ENCODE peak calls at places on chromosomes 3 and 15, in eight cellular contexts. One of them, this sample, is unnamed.

GRCh38 chr15:51708013-51708412 is 26.7 kb downstream of the SCG3 start:
- DNase-seq in posterior cingulate gyrus: no peak
- DNase-seq in gastrocnemius medialis: no peak
- DNase-seq in COR-L47: no peak
- DNase-seq in activated T-cell treated with anti-CD3 and anti-CD28 coated beads for 1 hour: no peak
- DNase-seq in fibroblast of the conjunctiva: no peak
- DNase-seq in HFFc6: no peak
- DNase-seq in T-helper 9 cell: no peak
- DNase-seq in this sample: no peak

GRCh38 chr15:64916365-64916764 is 4.7 kb downstream of the ANKDD1A start:
- DNase-seq in fibroblast of the conjunctiva: no peak
- DNase-seq in T-helper 9 cell: no peak
- DNase-seq in HFFc6: no peak
- DNase-seq in gastrocnemius medialis: no peak
- DNase-seq in COR-L47: no peak
- DNase-seq in posterior cingulate gyrus: no peak
- DNase-seq in activated T-cell treated with anti-CD3 and anti-CD28 coated beads for 1 hour: no peak
- DNase-seq in this sample: no peak

GRCh38 chr15:25481208-25481862 is 42.5 kb upstream of the UBE3A start:
- DNase-seq in fibroblast of the conjunctiva: no peak
- DNase-seq in posterior cingulate gyrus: peak; percentile 84
- DNase-seq in gastrocnemius medialis: no peak
- DNase-seq in T-helper 9 cell: no peak
- DNase-seq in COR-L47: peak; percentile 92
- DNase-seq in HFFc6: no peak
- DNase-seq in activated T-cell treated with anti-CD3 and anti-CD28 coated beads for 1 hour: no peak
- DNase-seq in this sample: no peak

GRCh38 chr15:29677450-29677849 is 144.8 kb downstream of the TJP1 start:
- DNase-seq in fibroblast of the conjunctiva: no peak
- DNase-seq in posterior cingulate gyrus: no peak
- DNase-seq in gastrocnemius medialis: no peak
- DNase-seq in COR-L47: no peak
- DNase-seq in activated T-cell treated with anti-CD3 and anti-CD28 coated beads for 1 hour: no peak
- DNase-seq in HFFc6: no peak
- DNase-seq in T-helper 9 cell: no peak
- DNase-seq in this sample: no peak

GRCh38 chr3:72368331-72368975 is 479.8 kb downstream of the SHQ1 start:
- DNase-seq in posterior cingulate gyrus: no peak
- DNase-seq in activated T-cell treated with anti-CD3 and anti-CD28 coated beads for 1 hour: no peak
- DNase-seq in fibroblast of the conjunctiva: no peak
- DNase-seq in COR-L47: no peak
- DNase-seq in gastrocnemius medialis: no peak
- DNase-seq in T-helper 9 cell: no peak
- DNase-seq in HFFc6: no peak
- DNase-seq in this sample: no peak

GRCh38 chr15:76177491-76178040 is 117.8 kb downstream of the TMEM266 start:
- DNase-seq in HFFc6: peak; percentile 65
- DNase-seq in gastrocnemius medialis: peak; percentile 97
- DNase-seq in fibroblast of the conjunctiva: peak; percentile 36
- DNase-seq in T-helper 9 cell: no peak
- DNase-seq in posterior cingulate gyrus: no peak
- DNase-seq in activated T-cell treated with anti-CD3 and anti-CD28 coated beads for 1 hour: no peak
- DNase-seq in COR-L47: no peak
- DNase-seq in this sample: no peak

GRCh38 chr3:139518926-139519842 is 20.4 kb downstream of the RBP1 start:
- DNase-seq in fibroblast of the conjunctiva: no peak
- DNase-seq in T-helper 9 cell: no peak
- DNase-seq in COR-L47: no peak
- DNase-seq in gastrocnemius medialis: no peak
- DNase-seq in HFFc6: no peak
- DNase-seq in activated T-cell treated with anti-CD3 and anti-CD28 coated beads for 1 hour: no peak
- DNase-seq in posterior cingulate gyrus: no peak
- DNase-seq in this sample: no peak

GRCh38 chr3:57688291-57688690 is 4.6 kb downstream of the DENND6A start:
- DNase-seq in gastrocnemius medialis: no peak
- DNase-seq in posterior cingulate gyrus: no peak
- DNase-seq in activated T-cell treated with anti-CD3 and anti-CD28 coated beads for 1 hour: no peak
- DNase-seq in fibroblast of the conjunctiva: no peak
- DNase-seq in HFFc6: no peak
- DNase-seq in T-helper 9 cell: no peak
- DNase-seq in COR-L47: no peak
- DNase-seq in this sample: no peak

GRCh38 chr3:195999896-196000295 is 82.0 kb downstream of the TFRC start:
- DNase-seq in posterior cingulate gyrus: no peak
- DNase-seq in HFFc6: no peak
- DNase-seq in fibroblast of the conjunctiva: no peak
- DNase-seq in activated T-cell treated with anti-CD3 and anti-CD28 coated beads for 1 hour: no peak
- DNase-seq in T-helper 9 cell: no peak
- DNase-seq in gastrocnemius medialis: no peak
- DNase-seq in COR-L47: no peak
- DNase-seq in this sample: no peak

GRCh38 chr15:64809649-64810498 is 15.6 kb downstream of the PIF1 start:
- DNase-seq in activated T-cell treated with anti-CD3 and anti-CD28 coated beads for 1 hour: peak; percentile 69
- DNase-seq in fibroblast of the conjunctiva: peak; percentile 40
- DNase-seq in HFFc6: peak; percentile 45
- DNase-seq in posterior cingulate gyrus: peak; percentile 92
- DNase-seq in gastrocnemius medialis: peak; percentile 54
- DNase-seq in T-helper 9 cell: peak; percentile 73
- DNase-seq in COR-L47: peak; percentile 64
- DNase-seq in this sample: no peak

GRCh38 chr15:63357061-63357460 is 24.6 kb downstream of the CA12 start:
- DNase-seq in T-helper 9 cell: no peak
- DNase-seq in fibroblast of the conjunctiva: no peak
- DNase-seq in HFFc6: no peak
- DNase-seq in posterior cingulate gyrus: no peak
- DNase-seq in COR-L47: no peak
- DNase-seq in gastrocnemius medialis: no peak
- DNase-seq in activated T-cell treated with anti-CD3 and anti-CD28 coated beads for 1 hour: no peak
- DNase-seq in this sample: no peak

GRCh38 chr3:15646924-15647511 is 45.5 kb downstream of the BTD start:
- DNase-seq in posterior cingulate gyrus: peak; percentile 73
- DNase-seq in fibroblast of the conjunctiva: peak; percentile 95
- DNase-seq in activated T-cell treated with anti-CD3 and anti-CD28 coated beads for 1 hour: no peak
- DNase-seq in COR-L47: no peak
- DNase-seq in gastrocnemius medialis: peak; percentile 21
- DNase-seq in HFFc6: peak; percentile 97
- DNase-seq in T-helper 9 cell: no peak
- DNase-seq in this sample: peak; percentile 98

GRCh38 chr15:99594916-99595315 is 29.1 kb downstream of the MEF2A start:
- DNase-seq in T-helper 9 cell: no peak
- DNase-seq in posterior cingulate gyrus: no peak
- DNase-seq in COR-L47: no peak
- DNase-seq in fibroblast of the conjunctiva: no peak
- DNase-seq in gastrocnemius medialis: no peak
- DNase-seq in activated T-cell treated with anti-CD3 and anti-CD28 coated beads for 1 hour: no peak
- DNase-seq in HFFc6: no peak
- DNase-seq in this sample: no peak

GRCh38 chr15:41804920-41805666 is 22.8 kb upstream of the JMJD7 start:
- DNase-seq in fibroblast of the conjunctiva: no peak
- DNase-seq in T-helper 9 cell: no peak
- DNase-seq in gastrocnemius medialis: no peak
- DNase-seq in HFFc6: no peak
- DNase-seq in activated T-cell treated with anti-CD3 and anti-CD28 coated beads for 1 hour: no peak
- DNase-seq in COR-L47: no peak
- DNase-seq in posterior cingulate gyrus: no peak
- DNase-seq in this sample: no peak

GRCh38 chr3:58034738-58035511 is 26.7 kb downstream of the FLNB start:
- DNase-seq in HFFc6: no peak
- DNase-seq in activated T-cell treated with anti-CD3 and anti-CD28 coated beads for 1 hour: no peak
- DNase-seq in T-helper 9 cell: peak; percentile 3
- DNase-seq in gastrocnemius medialis: no peak
- DNase-seq in posterior cingulate gyrus: no peak
- DNase-seq in COR-L47: no peak
- DNase-seq in fibroblast of the conjunctiva: no peak
- DNase-seq in this sample: no peak

GRCh38 chr3:139935866-139936817 is 1.2 kb downstream of the CLSTN2 start:
- DNase-seq in activated T-cell treated with anti-CD3 and anti-CD28 coated beads for 1 hour: no peak
- DNase-seq in fibroblast of the conjunctiva: no peak
- DNase-seq in HFFc6: no peak
- DNase-seq in T-helper 9 cell: no peak
- DNase-seq in gastrocnemius medialis: no peak
- DNase-seq in COR-L47: peak; percentile 65
- DNase-seq in posterior cingulate gyrus: peak; percentile 80
- DNase-seq in this sample: no peak

GRCh38 chr15:82874267-82874666 is 64.8 kb downstream of the WHAMM start:
- DNase-seq in T-helper 9 cell: no peak
- DNase-seq in COR-L47: no peak
- DNase-seq in fibroblast of the conjunctiva: no peak
- DNase-seq in gastrocnemius medialis: no peak
- DNase-seq in posterior cingulate gyrus: no peak
- DNase-seq in HFFc6: no peak
- DNase-seq in activated T-cell treated with anti-CD3 and anti-CD28 coated beads for 1 hour: no peak
- DNase-seq in this sample: no peak